ENCODE peak calls at places on chromosomes 16 and 17, in ten cellular contexts. N, F, T, Z, U, K, J, A, D and B are unnamed samples.

GRCh38 chr16:81888520-81889394 is 109.7 kb downstream of the PLCG2 start:
- DNase-seq in K (no peak), Z (no peak), U (no peak), T (no peak), J (no peak), A (no peak), D (no peak), F (no peak), N (peak; percentile 40), B (peak; percentile 58)

GRCh38 chr17:60971515-60972369 is 294.1 kb downstream of the BCAS3 start:
- DNase-seq in J (peak; percentile 48), D (peak; percentile 22), F (no peak), Z (no peak), A (no peak), K (peak; percentile 5), U (no peak), N (peak; percentile 65), T (no peak), B (peak; percentile 62)

GRCh38 chr17:60231691-60232090 is 81.9 kb downstream of the CA4 start:
- DNase-seq in Z (no peak), J (no peak), N (no peak), D (no peak), A (no peak), U (no peak), T (no peak), K (no peak), F (no peak), B (no peak)

GRCh38 chr17:48025904-48026502 is 11.6 kb downstream of the COPZ2 start:
- DNase-seq in D (no peak), U (no peak), J (peak; percentile 14), N (no peak), F (no peak), A (no peak), Z (no peak), T (no peak), K (no peak), B (peak; percentile 77)

GRCh38 chr17:31416503-31416923 is 25.0 kb downstream of the RAB11FIP4 start:
- DNase-seq in J (no peak), U (no peak), T (peak; percentile 45), D (no peak), N (no peak), A (no peak), F (no peak), Z (no peak), K (no peak), B (peak; percentile 35)

GRCh38 chr16:78097522-78097921 is 1.9 kb upstream of the WWOX start:
- DNase-seq in K (no peak), A (no peak), F (no peak), J (no peak), N (no peak), D (no peak), U (no peak), T (no peak), Z (no peak), B (no peak)

GRCh38 chr17:35795007-35795870 is at the start of gene MMP28:
- DNase-seq in N (peak; percentile 57), F (peak; percentile 88), T (peak; percentile 49), Z (no peak), D (no peak), J (peak; percentile 48), A (no peak), U (no peak), K (no peak), B (no peak)

GRCh38 chr17:72725432-72726068 is 366.9 kb downstream of the SLC39A11 start:
- DNase-seq in Z (no peak), K (no peak), A (no peak), T (peak; percentile 47), N (peak; percentile 82), U (no peak), F (peak; percentile 78), J (peak; percentile 68), D (no peak), B (peak; percentile 62)

GRCh38 chr17:30905742-30906100 is 317 bp downstream of the TEFM start:
- DNase-seq in N (peak; percentile 14), T (no peak), D (no peak), A (no peak), K (no peak), F (no peak), U (no peak), J (no peak), Z (no peak), B (no peak)

GRCh38 chr17:12813680-12814079 is 24.4 kb downstream of the ARHGAP44 start:
- DNase-seq in F (no peak), K (no peak), U (no peak), J (no peak), D (no peak), Z (no peak), T (no peak), A (no peak), N (no peak), B (no peak)

GRCh38 chr16:67236551-67237395 is 9.8 kb downstream of the TMEM208 start:
- DNase-seq in A (peak; percentile 82), U (peak; percentile 68), J (peak; percentile 37), N (peak; percentile 46), Z (no peak), D (peak; percentile 44), F (peak; percentile 78), T (no peak), K (peak; percentile 77), B (peak; percentile 85)

GRCh38 chr17:17952691-17953090 is 19.5 kb downstream of the TOM1L2 start:
- DNase-seq in A (no peak), U (no peak), J (no peak), N (no peak), T (no peak), K (no peak), F (no peak), D (no peak), Z (no peak), B (no peak)
- H3K4me1 ChIP-seq in A (peaks cover 9% of the 10 kb centered on the region), U (peaks cover 23% of the 10 kb centered on the region), J (peaks cover 7% of the 10 kb centered on the region), N (no peaks in the 10 kb centered on the region), T (peaks cover 91% of the 10 kb centered on the region), K (no peaks in the 10 kb centered on the region), F (peaks cover 9% of the 10 kb centered on the region), D (peaks cover 1% of the 10 kb centered on the region), Z (peaks cover 35% of the 10 kb centered on the region), B (peaks cover 15% of the 10 kb centered on the region)

GRCh38 chr17:2393184-2393953 is 7.5 kb downstream of the MNT start:
- DNase-seq in D (peak; percentile 89), F (peak; percentile 96), Z (no peak), A (peak; percentile 87), T (peak; percentile 93), K (no peak), J (peak; percentile 94), U (peak; percentile 96), N (peak; percentile 96), B (peak; percentile 94)
- H3K4me3 ChIP-seq in D (peak overlapping the region; percentile 64), F (peak overlapping the region; percentile 84), Z (peak overlapping the region; percentile 86), A (peak overlapping the region; percentile 80), T (peak overlapping the region; percentile 89), K (peak overlapping the region; percentile 85), J (peak overlapping the region; percentile 27), U (peak overlapping the region; percentile 80), N (peak overlapping the region; percentile 65), B (peak overlapping the region; percentile 96)

DNA sequence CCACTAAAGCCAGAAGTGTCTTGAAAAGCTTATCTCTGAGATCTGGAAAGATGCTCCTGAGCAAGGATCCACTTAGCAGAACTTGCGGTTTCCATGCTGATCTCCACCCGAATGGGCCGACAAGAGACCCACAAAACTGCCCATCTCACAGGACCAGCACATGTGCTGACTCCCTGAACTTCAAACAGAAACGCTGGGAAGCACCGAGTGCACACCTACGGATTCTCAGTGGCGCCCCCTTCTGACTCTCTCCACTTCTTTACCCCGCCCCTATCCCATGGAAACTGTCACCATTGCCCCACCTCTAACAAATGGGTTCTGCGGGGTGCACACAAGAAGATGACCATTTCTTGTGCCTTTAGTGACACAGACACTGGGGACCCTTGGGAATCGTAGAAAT is 21.4 kb downstream of the CDRT4 start:
- DNase-seq in N (no peak), D (no peak), J (no peak), K (no peak), U (peak; percentile 37), Z (no peak), F (no peak), A (no peak), T (no peak), B (no peak)
- TF ChIP-seq CTCF in N (no peak), D (no peak), J (no peak), K (peak; percentile 78), U (no peak), Z (no peak), F (peak; percentile 18), A (no peak), T (no peak), B (no peak)

GRCh38 chr16:56514845-56515244 is 5.0 kb downstream of the BBS2 start:
- DNase-seq in J (no peak), F (no peak), T (no peak), K (no peak), U (no peak), A (no peak), Z (no peak), D (no peak), N (no peak), B (no peak)
- H3K4me1 ChIP-seq in J (peaks cover 33% of the 10 kb centered on the region), F (peaks cover 18% of the 10 kb centered on the region), T (peaks cover 58% of the 10 kb centered on the region), K (no peaks in the 10 kb centered on the region), U (peaks cover 44% of the 10 kb centered on the region), A (peaks cover 61% of the 10 kb centered on the region), Z (peaks cover 30% of the 10 kb centered on the region), D (peaks cover 4% of the 10 kb centered on the region), N (no peaks in the 10 kb centered on the region), B (no peaks in the 10 kb centered on the region)

DNA sequence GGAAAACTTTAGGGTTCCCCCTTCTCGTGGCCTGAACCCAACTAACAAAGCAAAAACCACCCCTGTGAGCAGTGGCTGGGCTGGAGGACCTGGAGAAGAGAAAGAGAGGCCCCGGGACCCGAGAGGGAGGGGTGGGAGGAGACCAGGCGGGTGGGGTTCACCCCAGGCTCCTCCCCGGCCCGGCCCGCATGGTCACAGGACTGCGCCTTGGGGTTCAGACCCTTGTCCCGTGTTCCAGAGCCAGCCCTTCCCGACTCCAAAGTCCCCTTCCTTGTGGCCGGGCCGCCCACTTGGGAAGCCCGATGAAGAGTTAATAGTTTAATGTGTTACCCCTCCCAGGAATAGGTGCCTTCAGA is 852 bp downstream of the MARVELD3 start:
- DNase-seq in N (peak; percentile 83), D (no peak), J (peak; percentile 81), T (no peak), A (no peak), K (no peak), Z (no peak), F (peak; percentile 77), U (no peak), B (peak; percentile 77)
- H3K4me3 ChIP-seq in N (peak overlapping the region; percentile 54), D (no peak overlapping the region), J (peak overlapping the region; percentile 92), T (peak overlapping the region; percentile 58), A (no peak overlapping the region), K (peak overlapping the region; percentile 99), Z (peak overlapping the region; percentile 67), F (peak overlapping the region; percentile 52), U (peak overlapping the region; percentile 34), B (peak overlapping the region; percentile 85)

DNA sequence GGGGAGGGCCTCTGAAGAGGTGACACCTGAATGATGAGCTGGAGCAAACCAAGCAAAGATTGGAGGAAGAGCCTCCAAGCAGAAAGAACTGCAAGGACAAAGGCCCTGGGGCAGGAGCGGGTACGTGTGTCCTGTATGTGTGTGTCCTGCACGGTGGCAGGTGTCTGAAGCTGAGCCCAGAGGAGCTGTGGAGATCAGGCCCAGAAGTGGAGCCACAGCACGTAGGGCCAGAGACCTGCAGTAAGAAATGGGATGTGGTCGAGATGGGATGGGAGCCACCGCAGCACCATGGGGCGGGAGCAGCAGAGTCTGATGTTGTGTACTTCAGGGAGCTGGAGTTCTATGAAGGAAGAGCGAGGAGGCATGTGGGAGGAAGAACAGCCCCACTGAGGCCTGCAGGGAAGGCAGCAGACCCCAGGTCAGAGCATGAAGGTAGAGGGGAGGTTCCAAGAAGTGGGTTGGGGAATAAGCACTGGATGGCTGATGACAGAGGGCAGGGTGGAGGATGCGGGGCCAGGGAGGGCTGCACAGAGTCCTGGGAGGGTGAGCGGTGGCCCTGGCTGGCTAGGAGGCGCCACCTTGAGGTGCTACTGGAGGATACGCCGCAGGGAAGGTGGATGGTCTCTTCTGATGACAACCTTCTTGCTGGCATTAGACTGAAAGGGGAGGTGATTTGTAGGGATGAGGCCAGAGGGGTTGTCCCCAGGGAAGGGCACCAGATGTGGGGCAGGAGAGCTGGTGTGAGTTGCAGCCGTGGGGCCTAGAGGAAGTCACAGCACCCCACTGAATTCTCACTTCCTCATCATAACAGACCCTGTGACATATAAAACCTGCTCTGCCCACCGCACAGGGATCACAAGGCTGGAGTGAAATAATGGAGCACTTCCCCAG is 10.6 kb upstream of the CETP start:
- DNase-seq in N (peak; percentile 67), A (peak; percentile 43), T (peak; percentile 23), F (peak; percentile 75), U (peak; percentile 75), K (no peak), Z (no peak), J (peak; percentile 81), D (no peak), B (peak; percentile 78)
- TF ChIP-seq CTCF in N (peak; percentile 58), A (no peak), T (peak; percentile 68), F (peak; percentile 62), U (peak; percentile 17), K (peak; percentile 88), Z (peak; percentile 40), J (peak; percentile 83), D (peak; percentile 10), B (peak; percentile 85)